ENCODE peak calls at places on chromosomes 1 and 21, in seven cellular contexts. One of them, this sample, is unnamed.

GRCh38 chr1:221810406-221810805 is 68.5 kb upstream of the DUSP10 start:
- DNase-seq in H9: no peak
- DNase-seq in H1: no peak
- DNase-seq in mesendoderm: no peak
- DNase-seq in IMR-90: peak
- DNase-seq in trophoblast cell: peak
- DNase-seq in mesenchymal stem cell: peak
- DNase-seq in this sample: no peak

GRCh38 chr1:168676029-168676812 is 52.8 kb downstream of the DPT start:
- DNase-seq in H9: no peak
- DNase-seq in H1: no peak
- DNase-seq in mesendoderm: no peak
- DNase-seq in IMR-90: no peak
- DNase-seq in trophoblast cell: peak
- DNase-seq in mesenchymal stem cell: no peak
- DNase-seq in this sample: no peak

GRCh38 chr1:226867461-226868054 is 2.9 kb upstream of the PSEN2 start:
- DNase-seq in H9: peak
- DNase-seq in H1: no peak
- DNase-seq in mesendoderm: peak
- DNase-seq in IMR-90: no peak
- DNase-seq in trophoblast cell: peak
- DNase-seq in mesenchymal stem cell: no peak
- DNase-seq in this sample: no peak

GRCh38 chr21:44405948-44406872 is 49.1 kb upstream of the LRRC3 start:
- DNase-seq in H9: peak
- DNase-seq in H1: no peak
- DNase-seq in mesendoderm: no peak
- DNase-seq in IMR-90: no peak
- DNase-seq in trophoblast cell: peak
- DNase-seq in mesenchymal stem cell: peak
- DNase-seq in this sample: no peak

GRCh38 chr1:206059354-206059915 is 6.5 kb downstream of the RHEX start:
- DNase-seq in H9: no peak
- DNase-seq in H1: no peak
- DNase-seq in mesendoderm: peak
- DNase-seq in IMR-90: no peak
- DNase-seq in trophoblast cell: peak
- DNase-seq in mesenchymal stem cell: no peak
- DNase-seq in this sample: no peak

GRCh38 chr21:16992448-16992847 is 520.4 kb upstream of the CXADR start:
- DNase-seq in H9: peak
- DNase-seq in H1: no peak
- DNase-seq in mesendoderm: peak
- DNase-seq in IMR-90: no peak
- DNase-seq in trophoblast cell: no peak
- DNase-seq in mesenchymal stem cell: no peak
- DNase-seq in this sample: no peak

GRCh38 chr1:206589206-206589605 is 23.1 kb downstream of the EIF2D start:
- DNase-seq in H9: no peak
- DNase-seq in H1: no peak
- DNase-seq in mesendoderm: no peak
- DNase-seq in IMR-90: peak
- DNase-seq in trophoblast cell: no peak
- DNase-seq in mesenchymal stem cell: peak
- DNase-seq in this sample: no peak

GRCh38 chr1:94247146-94248094 is 10.0 kb upstream of the ARHGAP29 start:
- DNase-seq in H9: peak
- DNase-seq in H1: no peak
- DNase-seq in mesendoderm: peak
- DNase-seq in IMR-90: peak
- DNase-seq in trophoblast cell: peak
- DNase-seq in mesenchymal stem cell: peak
- DNase-seq in this sample: peak

GRCh38 chr1:168089326-168089978 is 47.3 kb downstream of the GPR161 start:
- DNase-seq in H9: no peak
- DNase-seq in H1: no peak
- DNase-seq in mesendoderm: no peak
- DNase-seq in IMR-90: no peak
- DNase-seq in trophoblast cell: no peak
- DNase-seq in mesenchymal stem cell: no peak
- DNase-seq in this sample: no peak

GRCh38 chr1:30508651-30509050 is 214.7 kb downstream of the MATN1 start:
- DNase-seq in H9: no peak
- DNase-seq in H1: no peak
- DNase-seq in mesendoderm: no peak
- DNase-seq in IMR-90: no peak
- DNase-seq in trophoblast cell: no peak
- DNase-seq in mesenchymal stem cell: no peak
- DNase-seq in this sample: no peak

GRCh38 chr1:59142663-59143487 is 154.0 kb upstream of the FGGY start:
- DNase-seq in H9: no peak
- DNase-seq in H1: no peak
- DNase-seq in mesendoderm: peak
- DNase-seq in IMR-90: peak
- DNase-seq in trophoblast cell: peak
- DNase-seq in mesenchymal stem cell: peak
- DNase-seq in this sample: no peak

GRCh38 chr21:34938079-34938764 is 110.9 kb downstream of the RUNX1 start:
- DNase-seq in H9: no peak
- DNase-seq in H1: no peak
- DNase-seq in mesendoderm: no peak
- DNase-seq in IMR-90: peak
- DNase-seq in trophoblast cell: peak
- DNase-seq in mesenchymal stem cell: peak
- DNase-seq in this sample: no peak

GRCh38 chr1:147608601-147609000 is 61.7 kb downstream of the ACP6 start:
- DNase-seq in H9: no peak
- DNase-seq in H1: no peak
- DNase-seq in mesendoderm: no peak
- DNase-seq in IMR-90: no peak
- DNase-seq in trophoblast cell: no peak
- DNase-seq in mesenchymal stem cell: no peak
- DNase-seq in this sample: no peak

GRCh38 chr1:88979054-88979748 is 13.2 kb downstream of the KYAT3 start:
- DNase-seq in H9: no peak
- DNase-seq in H1: no peak
- DNase-seq in mesendoderm: no peak
- DNase-seq in IMR-90: peak
- DNase-seq in trophoblast cell: no peak
- DNase-seq in mesenchymal stem cell: peak
- DNase-seq in this sample: no peak

GRCh38 chr1:94866178-94866822 is 46.1 kb downstream of the SLC44A3 start:
- DNase-seq in H9: no peak
- DNase-seq in H1: no peak
- DNase-seq in mesendoderm: no peak
- DNase-seq in IMR-90: peak
- DNase-seq in trophoblast cell: no peak
- DNase-seq in mesenchymal stem cell: peak
- DNase-seq in this sample: no peak

GRCh38 chr1:28416509-28417194 is 47.1 kb downstream of the PHACTR4 start:
- DNase-seq in H9: no peak
- DNase-seq in H1: no peak
- DNase-seq in mesendoderm: no peak
- DNase-seq in IMR-90: no peak
- DNase-seq in trophoblast cell: no peak
- DNase-seq in mesenchymal stem cell: peak
- DNase-seq in this sample: no peak

GRCh38 chr1:163531345-163531744 is 209.6 kb downstream of the NUF2 start:
- DNase-seq in H9: no peak
- DNase-seq in H1: no peak
- DNase-seq in mesendoderm: no peak
- DNase-seq in IMR-90: no peak
- DNase-seq in trophoblast cell: no peak
- DNase-seq in mesenchymal stem cell: no peak
- DNase-seq in this sample: no peak

GRCh38 chr1:48870596-48870995 is 93.9 kb upstream of the BEND5 start:
- DNase-seq in H9: no peak
- DNase-seq in H1: no peak
- DNase-seq in mesendoderm: peak
- DNase-seq in IMR-90: no peak
- DNase-seq in trophoblast cell: peak
- DNase-seq in mesenchymal stem cell: no peak
- DNase-seq in this sample: no peak

GRCh38 chr1:241817331-241817792 is 30.6 kb upstream of the EXO1 start:
- DNase-seq in H9: no peak
- DNase-seq in H1: no peak
- DNase-seq in mesendoderm: no peak
- DNase-seq in IMR-90: peak
- DNase-seq in trophoblast cell: peak
- DNase-seq in mesenchymal stem cell: peak
- DNase-seq in this sample: no peak

DNA sequence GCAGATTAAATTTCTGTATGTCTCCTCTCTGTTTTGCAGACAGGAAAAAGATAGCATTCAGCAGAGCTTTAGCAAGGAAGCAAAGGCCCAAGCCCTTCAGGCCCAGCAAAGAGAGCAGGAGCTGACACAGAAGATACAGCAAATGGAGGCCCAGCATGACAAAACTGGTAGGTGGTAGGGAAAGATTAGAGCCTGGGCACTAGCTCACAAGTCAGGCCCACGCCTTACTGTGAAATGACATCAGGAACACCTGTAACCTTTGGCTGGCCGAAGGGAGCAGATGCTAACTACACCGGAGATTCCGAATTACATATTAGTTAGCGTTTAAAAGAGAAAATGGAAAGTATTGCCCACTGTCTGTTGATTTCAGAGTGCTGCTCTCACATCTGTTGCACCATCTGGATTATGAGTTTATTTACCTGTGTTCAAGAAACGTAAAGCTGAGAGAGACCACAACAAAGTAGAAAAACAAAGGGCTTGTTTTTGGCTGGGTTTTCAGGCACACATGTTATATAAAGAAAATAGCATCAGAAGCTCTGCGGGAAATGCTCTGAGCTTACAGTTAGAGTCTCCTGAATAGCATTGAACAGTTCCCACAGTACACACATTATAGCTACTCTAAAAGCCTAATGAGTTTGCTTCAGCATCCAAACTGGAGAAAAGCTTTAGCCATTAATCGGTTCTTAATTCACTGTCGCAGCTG is 160.0 kb downstream of the SDCCAG8 start:
- DNase-seq in H9: no peak
- DNase-seq in H1: no peak
- DNase-seq in mesendoderm: peak
- DNase-seq in IMR-90: no peak
- DNase-seq in trophoblast cell: no peak
- DNase-seq in mesenchymal stem cell: no peak
- DNase-seq in this sample: no peak
- H2AK5ac ChIP-seq in H9: no peak
- H2AK5ac ChIP-seq in H1: no peak
- H2AK5ac ChIP-seq in mesendoderm: no peak
- H2AK5ac ChIP-seq in IMR-90: no peak
- H2AK5ac ChIP-seq in trophoblast cell: no peak
- H2AK5ac ChIP-seq in mesenchymal stem cell: no peak
- H2AK5ac ChIP-seq in this sample: no peak

DNA sequence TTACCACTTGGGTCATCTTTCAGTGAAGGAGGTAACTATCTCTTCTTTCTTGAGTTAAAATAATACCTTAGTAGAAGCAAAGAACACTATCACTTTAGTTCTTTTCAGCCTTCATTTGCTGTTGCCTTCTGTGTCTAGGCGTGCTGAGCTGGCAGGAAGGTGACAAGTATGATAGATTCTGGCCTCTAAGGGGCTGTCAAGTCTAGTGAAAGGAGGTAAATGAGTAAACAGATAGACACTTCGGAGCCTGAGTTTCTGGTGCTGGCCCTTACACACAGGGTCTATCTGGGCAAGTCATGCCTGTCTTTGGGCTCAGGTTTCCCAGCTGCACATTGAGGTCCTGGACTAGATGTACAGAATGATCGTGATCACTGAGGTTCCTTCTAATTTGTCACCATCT is 89.3 kb downstream of the ROR1 start:
- DNase-seq in H9: no peak
- DNase-seq in H1: no peak
- DNase-seq in mesendoderm: no peak
- DNase-seq in IMR-90: no peak
- DNase-seq in trophoblast cell: no peak
- DNase-seq in mesenchymal stem cell: no peak
- DNase-seq in this sample: no peak
- H3K23ac ChIP-seq in H9: no peak
- H3K23ac ChIP-seq in H1: no peak
- H3K23ac ChIP-seq in mesendoderm: no peak
- H3K23ac ChIP-seq in IMR-90: no peak
- H3K23ac ChIP-seq in trophoblast cell: no peak
- H3K23ac ChIP-seq in mesenchymal stem cell: no peak
- H3K23ac ChIP-seq in this sample: no peak

GRCh38 chr1:160639652-160640051 is 7.2 kb downstream of the SLAMF1 start:
- DNase-seq in H9: no peak
- DNase-seq in H1: no peak
- DNase-seq in mesendoderm: no peak
- DNase-seq in IMR-90: no peak
- DNase-seq in trophoblast cell: no peak
- DNase-seq in mesenchymal stem cell: no peak
- DNase-seq in this sample: no peak
- H2AK5ac ChIP-seq in H9: no peak
- H2AK5ac ChIP-seq in H1: no peak
- H2AK5ac ChIP-seq in mesendoderm: peak
- H2AK5ac ChIP-seq in IMR-90: no peak
- H2AK5ac ChIP-seq in trophoblast cell: no peak
- H2AK5ac ChIP-seq in mesenchymal stem cell: no peak
- H2AK5ac ChIP-seq in this sample: no peak

GRCh38 chr1:109370712-109371270 is 26.9 kb downstream of the SORT1 start:
- DNase-seq in H9: no peak
- DNase-seq in H1: no peak
- DNase-seq in mesendoderm: no peak
- DNase-seq in IMR-90: peak
- DNase-seq in trophoblast cell: no peak
- DNase-seq in mesenchymal stem cell: peak
- DNase-seq in this sample: no peak
- H3K23ac ChIP-seq in H9: no peak
- H3K23ac ChIP-seq in H1: no peak
- H3K23ac ChIP-seq in mesendoderm: no peak
- H3K23ac ChIP-seq in IMR-90: peak
- H3K23ac ChIP-seq in trophoblast cell: no peak
- H3K23ac ChIP-seq in mesenchymal stem cell: no peak
- H3K23ac ChIP-seq in this sample: no peak

GRCh38 chr1:43053040-43053439 is 94.4 kb upstream of the SLC2A1 start:
- DNase-seq in H9: no peak
- DNase-seq in H1: no peak
- DNase-seq in mesendoderm: peak
- DNase-seq in IMR-90: no peak
- DNase-seq in trophoblast cell: no peak
- DNase-seq in mesenchymal stem cell: no peak
- DNase-seq in this sample: no peak
- H2AK5ac ChIP-seq in H9: no peak
- H2AK5ac ChIP-seq in H1: no peak
- H2AK5ac ChIP-seq in mesendoderm: no peak
- H2AK5ac ChIP-seq in IMR-90: no peak
- H2AK5ac ChIP-seq in trophoblast cell: no peak
- H2AK5ac ChIP-seq in mesenchymal stem cell: no peak
- H2AK5ac ChIP-seq in this sample: no peak

This sample was measured in neuronal stem cell.